ENCODE peak calls at places on chromosomes 1 and 21, in eight cellular contexts. One of them, this sample, is unnamed.

GRCh38 chr1:19877821-19878636 is 4.2 kb upstream of the OTUD3 start:
- DNase-seq in coronary artery: no peak
- DNase-seq in foreskin fibroblast: no peak
- DNase-seq in stomach: peak
- DNase-seq in K562: peak
- DNase-seq in mucosa of descending colon: no peak
- DNase-seq in brain microvascular endothelial cell: no peak
- DNase-seq in thoracic aorta: no peak
- DNase-seq in this sample: no peak

GRCh38 chr1:11156958-11157357 is 32.2 kb upstream of the ANGPTL7 start:
- DNase-seq in thoracic aorta: no peak
- DNase-seq in brain microvascular endothelial cell: no peak
- DNase-seq in K562: no peak
- DNase-seq in coronary artery: no peak
- DNase-seq in foreskin fibroblast: no peak
- DNase-seq in mucosa of descending colon: no peak
- DNase-seq in stomach: no peak
- DNase-seq in this sample: no peak

GRCh38 chr1:232669981-232670763 is 40.2 kb upstream of the SIPA1L2 start:
- DNase-seq in K562: no peak
- DNase-seq in mucosa of descending colon: no peak
- DNase-seq in thoracic aorta: no peak
- DNase-seq in coronary artery: no peak
- DNase-seq in brain microvascular endothelial cell: peak
- DNase-seq in foreskin fibroblast: peak
- DNase-seq in stomach: no peak
- DNase-seq in this sample: no peak

GRCh38 chr1:29310616-29311180 is 74.4 kb downstream of the PTPRU start:
- DNase-seq in K562: no peak
- DNase-seq in thoracic aorta: no peak
- DNase-seq in brain microvascular endothelial cell: no peak
- DNase-seq in stomach: no peak
- DNase-seq in coronary artery: no peak
- DNase-seq in mucosa of descending colon: no peak
- DNase-seq in foreskin fibroblast: no peak
- DNase-seq in this sample: no peak

GRCh38 chr1:45334308-45335245 is 5.4 kb upstream of the TOE1 start:
- DNase-seq in mucosa of descending colon: peak
- DNase-seq in stomach: no peak
- DNase-seq in thoracic aorta: no peak
- DNase-seq in coronary artery: no peak
- DNase-seq in brain microvascular endothelial cell: no peak
- DNase-seq in foreskin fibroblast: no peak
- DNase-seq in K562: no peak
- DNase-seq in this sample: no peak

GRCh38 chr1:151024540-151025146 is 11.7 kb upstream of the BNIPL start:
- DNase-seq in stomach: peak
- DNase-seq in thoracic aorta: peak
- DNase-seq in mucosa of descending colon: peak
- DNase-seq in foreskin fibroblast: peak
- DNase-seq in K562: peak
- DNase-seq in coronary artery: peak
- DNase-seq in brain microvascular endothelial cell: peak
- DNase-seq in this sample: peak

GRCh38 chr1:11062965-11063401 is 3.2 kb upstream of the SRM start:
- DNase-seq in K562: no peak
- DNase-seq in mucosa of descending colon: no peak
- DNase-seq in stomach: no peak
- DNase-seq in thoracic aorta: no peak
- DNase-seq in foreskin fibroblast: no peak
- DNase-seq in brain microvascular endothelial cell: no peak
- DNase-seq in coronary artery: no peak
- DNase-seq in this sample: no peak

GRCh38 chr1:84096121-84096635 is 47.9 kb upstream of the PRKACB start:
- DNase-seq in foreskin fibroblast: no peak
- DNase-seq in mucosa of descending colon: no peak
- DNase-seq in thoracic aorta: no peak
- DNase-seq in stomach: no peak
- DNase-seq in brain microvascular endothelial cell: no peak
- DNase-seq in K562: no peak
- DNase-seq in coronary artery: no peak
- DNase-seq in this sample: no peak

GRCh38 chr1:224450164-224450955 is 15.8 kb upstream of the WDR26 start:
- DNase-seq in stomach: no peak
- DNase-seq in coronary artery: no peak
- DNase-seq in thoracic aorta: no peak
- DNase-seq in K562: no peak
- DNase-seq in brain microvascular endothelial cell: no peak
- DNase-seq in mucosa of descending colon: no peak
- DNase-seq in foreskin fibroblast: no peak
- DNase-seq in this sample: no peak

GRCh38 chr1:29264773-29265389 is 28.6 kb downstream of the PTPRU start:
- DNase-seq in brain microvascular endothelial cell: peak
- DNase-seq in stomach: no peak
- DNase-seq in thoracic aorta: no peak
- DNase-seq in K562: no peak
- DNase-seq in mucosa of descending colon: no peak
- DNase-seq in coronary artery: no peak
- DNase-seq in foreskin fibroblast: peak
- DNase-seq in this sample: no peak

GRCh38 chr1:232667094-232667780 is 37.3 kb upstream of the SIPA1L2 start:
- DNase-seq in foreskin fibroblast: no peak
- DNase-seq in thoracic aorta: no peak
- DNase-seq in mucosa of descending colon: no peak
- DNase-seq in stomach: no peak
- DNase-seq in K562: no peak
- DNase-seq in coronary artery: no peak
- DNase-seq in brain microvascular endothelial cell: no peak
- DNase-seq in this sample: no peak

GRCh38 chr1:99942723-99943122 is 27.1 kb upstream of the SLC35A3 start:
- DNase-seq in thoracic aorta: no peak
- DNase-seq in K562: peak
- DNase-seq in mucosa of descending colon: no peak
- DNase-seq in foreskin fibroblast: no peak
- DNase-seq in brain microvascular endothelial cell: no peak
- DNase-seq in stomach: no peak
- DNase-seq in coronary artery: no peak
- DNase-seq in this sample: no peak

GRCh38 chr1:14017531-14017961 is 317.6 kb downstream of the PRDM2 start:
- DNase-seq in thoracic aorta: no peak
- DNase-seq in stomach: no peak
- DNase-seq in brain microvascular endothelial cell: no peak
- DNase-seq in coronary artery: no peak
- DNase-seq in K562: no peak
- DNase-seq in foreskin fibroblast: no peak
- DNase-seq in mucosa of descending colon: no peak
- DNase-seq in this sample: no peak

GRCh38 chr1:153922076-153922837 is 515 bp downstream of the GATAD2B start:
- DNase-seq in brain microvascular endothelial cell: no peak
- DNase-seq in stomach: peak
- DNase-seq in foreskin fibroblast: peak
- DNase-seq in coronary artery: no peak
- DNase-seq in mucosa of descending colon: no peak
- DNase-seq in thoracic aorta: no peak
- DNase-seq in K562: peak
- DNase-seq in this sample: peak

GRCh38 chr1:26291433-26291832 is 11.5 kb downstream of the SH3BGRL3 start:
- DNase-seq in mucosa of descending colon: no peak
- DNase-seq in stomach: no peak
- DNase-seq in K562: no peak
- DNase-seq in thoracic aorta: no peak
- DNase-seq in foreskin fibroblast: no peak
- DNase-seq in coronary artery: no peak
- DNase-seq in brain microvascular endothelial cell: no peak
- DNase-seq in this sample: no peak

GRCh38 chr21:43361493-43362296 is 65.2 kb downstream of the SIK1 start:
- DNase-seq in foreskin fibroblast: peak
- DNase-seq in thoracic aorta: no peak
- DNase-seq in K562: no peak
- DNase-seq in coronary artery: no peak
- DNase-seq in brain microvascular endothelial cell: peak
- DNase-seq in stomach: no peak
- DNase-seq in mucosa of descending colon: peak
- DNase-seq in this sample: no peak

GRCh38 chr1:175016073-175016722 is 7.0 kb downstream of the MRPS14 start:
- DNase-seq in foreskin fibroblast: peak
- DNase-seq in K562: no peak
- DNase-seq in thoracic aorta: no peak
- DNase-seq in mucosa of descending colon: no peak
- DNase-seq in stomach: no peak
- DNase-seq in brain microvascular endothelial cell: peak
- DNase-seq in coronary artery: no peak
- DNase-seq in this sample: no peak

GRCh38 chr1:19676438-19676922 is 11.8 kb downstream of the HTR6 start:
- DNase-seq in mucosa of descending colon: peak
- DNase-seq in brain microvascular endothelial cell: peak
- DNase-seq in thoracic aorta: peak
- DNase-seq in K562: peak
- DNase-seq in foreskin fibroblast: peak
- DNase-seq in stomach: peak
- DNase-seq in coronary artery: no peak
- DNase-seq in this sample: peak

GRCh38 chr1:208449951-208450350 is 205.8 kb upstream of the PLXNA2 start:
- DNase-seq in mucosa of descending colon: no peak
- DNase-seq in brain microvascular endothelial cell: no peak
- DNase-seq in stomach: no peak
- DNase-seq in coronary artery: no peak
- DNase-seq in thoracic aorta: no peak
- DNase-seq in K562: peak
- DNase-seq in foreskin fibroblast: no peak
- DNase-seq in this sample: no peak
- TF ChIP-seq CTCF in mucosa of descending colon: no peak
- TF ChIP-seq CTCF in brain microvascular endothelial cell: no peak
- TF ChIP-seq CTCF in stomach: no peak
- TF ChIP-seq CTCF in coronary artery: no peak
- TF ChIP-seq CTCF in thoracic aorta: no peak
- TF ChIP-seq CTCF in K562: peak
- TF ChIP-seq CTCF in foreskin fibroblast: no peak
- TF ChIP-seq CTCF in this sample: no peak

DNA sequence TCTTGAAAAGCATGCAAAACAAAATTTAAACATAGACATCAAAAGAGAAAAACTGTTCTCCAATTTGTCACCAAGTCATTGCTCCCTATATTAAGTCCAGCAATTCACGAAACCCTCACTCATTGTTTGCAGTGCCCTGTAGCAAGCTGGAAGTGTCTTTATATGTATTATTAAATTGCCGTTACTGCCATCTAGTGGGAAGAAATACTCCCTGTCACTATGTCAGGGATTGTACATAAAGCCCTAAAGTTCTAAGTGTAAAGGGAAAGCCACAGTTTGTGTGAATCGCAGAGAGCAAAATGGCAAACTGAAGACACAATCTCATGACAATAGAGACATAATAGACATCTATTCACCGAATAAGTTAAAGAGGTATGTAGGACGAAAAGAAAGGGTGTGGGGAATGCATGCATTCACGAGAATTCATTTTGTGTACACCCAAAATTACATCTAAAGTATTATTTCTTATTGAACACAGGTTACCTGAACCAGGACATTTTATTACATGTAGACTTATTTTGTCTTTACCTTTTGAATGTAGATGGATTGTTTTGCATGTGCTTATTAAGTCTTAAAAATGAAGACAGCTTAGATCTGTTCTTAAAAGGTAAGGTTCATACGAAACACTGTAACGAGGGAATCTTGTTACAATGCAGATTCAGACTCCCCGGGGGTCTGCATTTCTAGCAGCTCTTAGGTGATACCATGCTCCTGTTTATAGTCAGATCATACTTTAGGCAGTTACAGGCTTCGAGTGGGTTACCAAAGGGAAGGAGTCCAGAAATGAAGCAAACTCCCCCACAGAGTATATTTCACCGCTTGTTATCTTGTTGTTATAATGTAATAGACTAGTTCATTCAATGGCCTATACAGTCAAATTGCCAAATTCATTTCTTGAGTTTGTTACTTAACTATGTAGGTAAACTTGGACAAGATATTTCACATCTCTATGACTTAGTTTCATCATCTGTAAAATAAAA is 600.8 kb downstream of the USP25 start:
- DNase-seq in stomach: no peak
- DNase-seq in brain microvascular endothelial cell: peak
- DNase-seq in mucosa of descending colon: no peak
- DNase-seq in coronary artery: no peak
- DNase-seq in thoracic aorta: no peak
- DNase-seq in foreskin fibroblast: peak
- DNase-seq in K562: peak
- DNase-seq in this sample: no peak
- TF ChIP-seq CTCF in stomach: peak
- TF ChIP-seq CTCF in brain microvascular endothelial cell: peak
- TF ChIP-seq CTCF in mucosa of descending colon: peak
- TF ChIP-seq CTCF in coronary artery: no peak
- TF ChIP-seq CTCF in thoracic aorta: peak
- TF ChIP-seq CTCF in foreskin fibroblast: peak
- TF ChIP-seq CTCF in K562: peak
- TF ChIP-seq CTCF in this sample: peak

DNA sequence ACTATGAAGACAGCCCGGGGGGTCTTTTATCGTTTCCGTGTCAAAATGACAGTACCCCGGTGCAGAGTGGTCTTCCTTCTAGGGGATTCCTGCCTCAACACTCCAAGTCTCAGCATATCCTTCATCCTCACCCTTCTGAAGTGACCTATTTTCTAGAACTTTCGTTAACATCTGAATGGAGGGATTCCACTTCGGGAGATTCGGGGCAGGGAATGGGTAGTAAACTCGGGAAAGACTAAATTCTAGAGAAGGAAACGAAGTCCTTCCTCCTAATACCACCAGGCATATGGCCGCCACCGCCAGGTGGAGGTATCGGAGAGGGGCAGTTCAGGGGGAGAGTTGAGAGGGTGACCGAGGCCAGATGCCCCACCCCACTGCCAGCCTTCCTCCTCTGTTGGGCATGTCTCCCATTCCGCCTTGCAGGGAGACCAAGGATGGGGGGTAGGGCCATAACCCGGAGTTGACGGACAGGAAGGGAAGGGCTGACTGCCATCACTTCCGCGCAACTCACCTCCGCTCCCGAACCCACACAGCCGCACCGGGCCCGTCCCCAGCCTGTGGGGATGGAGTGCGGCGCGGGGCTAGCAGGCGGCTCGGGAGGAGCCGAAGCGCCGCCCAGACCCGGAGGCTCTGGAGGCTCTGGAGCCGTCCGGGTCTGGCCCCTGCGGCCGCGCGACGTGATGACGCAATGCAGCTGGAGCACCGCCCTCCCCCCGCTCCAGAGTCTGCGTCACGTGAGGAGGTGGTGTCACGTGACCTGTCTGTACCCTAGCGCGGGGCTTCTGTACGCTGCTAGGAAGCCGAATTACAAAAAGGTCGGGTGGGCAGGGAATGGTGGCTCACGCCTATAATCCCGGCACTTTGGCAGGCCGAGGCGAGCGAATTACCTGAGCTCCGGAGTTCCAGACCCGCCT is at the start of gene KLHL12:
- DNase-seq in stomach: peak
- DNase-seq in brain microvascular endothelial cell: peak
- DNase-seq in mucosa of descending colon: peak
- DNase-seq in K562: peak
- DNase-seq in coronary artery: peak
- DNase-seq in foreskin fibroblast: peak
- DNase-seq in thoracic aorta: peak
- DNase-seq in this sample: peak
- TF ChIP-seq CTCF in stomach: peak
- TF ChIP-seq CTCF in brain microvascular endothelial cell: peak
- TF ChIP-seq CTCF in mucosa of descending colon: peak
- TF ChIP-seq CTCF in K562: peak
- TF ChIP-seq CTCF in coronary artery: peak
- TF ChIP-seq CTCF in foreskin fibroblast: peak
- TF ChIP-seq CTCF in thoracic aorta: peak
- TF ChIP-seq CTCF in this sample: peak

GRCh38 chr1:155052412-155053400 is 1.6 kb downstream of the ADAM15 start:
- DNase-seq in thoracic aorta: no peak
- DNase-seq in brain microvascular endothelial cell: no peak
- DNase-seq in mucosa of descending colon: peak
- DNase-seq in stomach: no peak
- DNase-seq in K562: peak
- DNase-seq in foreskin fibroblast: no peak
- DNase-seq in coronary artery: no peak
- DNase-seq in this sample: peak
- TF ChIP-seq CTCF in thoracic aorta: no peak
- TF ChIP-seq CTCF in brain microvascular endothelial cell: peak
- TF ChIP-seq CTCF in mucosa of descending colon: no peak
- TF ChIP-seq CTCF in stomach: no peak
- TF ChIP-seq CTCF in K562: peak
- TF ChIP-seq CTCF in foreskin fibroblast: peak
- TF ChIP-seq CTCF in coronary artery: no peak
- TF ChIP-seq CTCF in this sample: no peak